ENCODE peak calls at places on chromosomes 3 and 15, in nine cellular contexts. V, M, P, D, H, Y, T, G and S are unnamed samples.

GRCh38 chr15:41801850-41802455 is 25.9 kb upstream of the JMJD7 start:
- DNase-seq in V (peak; percentile 50), G (no peak), P (no peak), M (no peak), H (no peak), D (no peak), T (no peak), Y (no peak), S (no peak)

GRCh38 chr3:13461169-13462124 is 18.7 kb upstream of the HDAC11 start:
- DNase-seq in P (peak; percentile 84), M (peak; percentile 82), G (peak; percentile 60), D (no peak), V (peak; percentile 27), T (no peak), Y (no peak), H (no peak), S (no peak)

GRCh38 chr3:178419078-178419477 is 117.2 kb upstream of the KCNMB2 start:
- DNase-seq in P (peak; percentile 27), H (no peak), Y (no peak), M (no peak), G (no peak), T (no peak), D (no peak), V (peak; percentile 41), S (no peak)

GRCh38 chr15:36888018-36888992 is 212.0 kb downstream of the MEIS2 start:
- DNase-seq in H (no peak), T (no peak), M (no peak), D (no peak), P (no peak), V (no peak), G (no peak), Y (no peak), S (no peak)

GRCh38 chr3:46667061-46667621 is 26.3 kb downstream of the ALS2CL start:
- DNase-seq in D (no peak), H (peak; percentile 57), T (no peak), G (no peak), P (no peak), M (no peak), Y (peak; percentile 42), V (no peak), S (peak; percentile 20)

GRCh38 chr3:128355549-128355930 is 111.2 kb downstream of the DNAJB8 start:
- DNase-seq in H (no peak), V (no peak), M (no peak), T (no peak), G (no peak), Y (no peak), P (no peak), D (no peak), S (no peak)

GRCh38 chr3:126658584-126658983 is 3.7 kb upstream of the TXNRD3 start:
- DNase-seq in H (peak; percentile 26), M (no peak), Y (no peak), V (no peak), T (no peak), P (no peak), G (no peak), D (no peak), S (no peak)

GRCh38 chr15:89358435-89358754 is 23.8 kb upstream of the POLG start:
- DNase-seq in M (no peak), H (no peak), T (no peak), V (no peak), Y (no peak), P (no peak), G (no peak), D (no peak), S (no peak)

GRCh38 chr3:108345492-108346205 is 49.3 kb downstream of the HHLA2 start:
- DNase-seq in H (no peak), M (no peak), D (no peak), V (no peak), T (no peak), P (no peak), G (peak; percentile 79), Y (no peak), S (no peak)

GRCh38 chr3:60755094-60755493 is 496.2 kb downstream of the FHIT start:
- DNase-seq in G (no peak), H (no peak), D (no peak), Y (no peak), M (peak; percentile 33), P (peak; percentile 8), T (no peak), V (no peak), S (no peak)

GRCh38 chr3:160458151-160458550 is 8.6 kb upstream of the TRIM59 start:
- DNase-seq in M (no peak), D (no peak), Y (no peak), V (no peak), T (no peak), P (no peak), G (no peak), H (no peak), S (no peak)

GRCh38 chr15:33292718-33293307 is 18.0 kb upstream of the RYR3 start:
- DNase-seq in M (peak; percentile 82), T (no peak), Y (no peak), G (no peak), V (peak; percentile 60), P (peak; percentile 74), H (peak; percentile 66), D (no peak), S (no peak)

GRCh38 chr3:138435840-138436239 is 1.4 kb downstream of the ESYT3 start:
- DNase-seq in V (no peak), M (no peak), D (no peak), Y (no peak), P (no peak), G (no peak), T (no peak), H (no peak), S (no peak)

GRCh38 chr3:138434875-138435772 is 708 bp downstream of the ESYT3 start:
- DNase-seq in P (peak; percentile 6), H (no peak), G (no peak), Y (no peak), D (no peak), M (no peak), V (no peak), T (no peak), S (no peak)

GRCh38 chr3:138432576-138433240 is 1.7 kb upstream of the ESYT3 start:
- DNase-seq in M (no peak), H (no peak), Y (no peak), T (no peak), P (no peak), G (no peak), D (no peak), V (no peak), S (no peak)

GRCh38 chr3:138433892-138434275 is 532 bp upstream of the ESYT3 start:
- DNase-seq in T (no peak), P (no peak), V (no peak), Y (no peak), H (no peak), G (no peak), M (no peak), D (no peak), S (no peak)

DNA sequence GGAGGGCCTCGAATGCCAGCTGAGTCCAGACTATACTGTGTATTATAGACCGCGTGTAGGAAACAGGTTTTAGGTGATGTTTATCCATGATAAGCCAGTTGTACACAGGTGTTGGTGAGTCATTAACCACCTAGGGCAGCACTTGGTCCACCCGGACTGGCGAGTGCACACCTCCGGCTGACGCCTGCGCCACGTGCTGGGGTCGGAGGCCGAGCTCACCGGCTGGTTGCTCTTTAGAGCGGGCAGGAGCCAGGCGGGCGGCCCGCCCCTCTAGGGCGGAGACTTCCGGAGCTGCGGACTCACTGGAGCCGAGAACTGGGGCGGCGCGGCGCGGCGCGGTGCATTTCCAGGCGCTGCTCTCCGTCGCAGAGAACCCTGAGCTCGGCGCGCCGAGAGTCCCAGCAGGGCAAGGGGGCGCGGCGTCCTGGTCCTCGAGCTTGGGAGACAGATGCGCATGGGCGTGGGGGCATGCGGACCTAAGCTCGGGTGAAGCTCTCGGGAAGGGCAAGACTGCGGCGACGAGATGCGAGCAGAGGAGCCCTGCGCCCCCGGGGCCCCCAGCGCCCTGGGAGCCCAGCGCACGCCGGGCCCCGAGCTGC is at the start of gene ESYT3:
- DNase-seq in M (peak; percentile 69), P (peak; percentile 58), V (peak; percentile 38), T (no peak), G (peak; percentile 24), H (peak; percentile 85), D (peak; percentile 73), Y (peak; percentile 62), S (peak; percentile 79)
- H3K4me3 ChIP-seq in M (peak within 1 kb of the TSS; percentile 50), P (peak within 1 kb of the TSS; percentile 56), V (peak within 1 kb of the TSS; percentile 34), T (peak within 1 kb of the TSS; percentile 48), G (peak within 1 kb of the TSS; percentile 33), H (peak within 1 kb of the TSS; percentile 68), D (peak within 1 kb of the TSS; percentile 60), Y (peak within 1 kb of the TSS; percentile 42), S (peak within 1 kb of the TSS; percentile 60)

DNA sequence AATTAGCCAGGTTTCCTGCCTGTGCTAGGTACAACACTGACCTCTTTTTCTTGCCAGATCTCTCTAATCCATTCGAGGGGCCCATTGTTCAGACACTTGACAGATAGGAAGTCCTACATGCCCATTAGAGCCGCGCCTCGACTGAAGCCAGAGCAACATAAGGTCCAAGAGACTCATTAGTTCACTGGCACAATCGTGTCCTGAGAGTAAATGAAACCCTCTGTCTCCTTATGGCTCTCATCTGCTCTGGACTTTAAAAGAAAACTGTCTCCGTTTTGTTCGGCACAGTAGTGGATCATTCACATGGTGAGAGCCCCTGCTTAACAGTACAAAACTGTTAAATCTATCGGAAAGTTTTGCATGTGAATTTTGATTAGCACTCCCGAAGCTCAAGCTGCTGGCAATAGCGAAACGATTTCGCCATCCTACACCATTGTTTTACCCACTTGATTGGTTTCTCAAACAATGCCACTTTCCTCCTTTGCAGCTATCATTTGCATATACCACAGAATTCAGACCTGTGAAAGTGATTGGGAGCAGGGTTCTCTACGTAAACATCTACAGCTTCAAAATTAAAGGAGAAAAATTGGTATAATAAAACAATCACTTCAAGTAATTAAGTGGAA is 19.0 kb upstream of the C15orf61 start:
- DNase-seq in T (no peak), D (no peak), H (no peak), V (no peak), Y (no peak), G (no peak), P (no peak), M (no peak), S (peak; percentile 64)
- H3K4me3 ChIP-seq in T (no peak overlapping the region), D (no peak overlapping the region), H (no peak overlapping the region), V (peak overlapping the region; percentile 2), Y (no peak overlapping the region), G (no peak overlapping the region), P (no peak overlapping the region), M (no peak overlapping the region), S (peak overlapping the region; percentile 24)

GRCh38 chr3:64344721-64345207 is 119.5 kb upstream of the PRICKLE2 start:
- DNase-seq in M (no peak), D (no peak), G (no peak), P (peak; percentile 39), T (no peak), V (peak; percentile 84), H (peak; percentile 84), Y (no peak), S (no peak)
- H3K4me3 ChIP-seq in M (no peak overlapping the region), D (no peak overlapping the region), G (no peak overlapping the region), P (no peak overlapping the region), T (no peak overlapping the region), V (no peak overlapping the region), H (peak overlapping the region; percentile 11), Y (no peak overlapping the region), S (no peak overlapping the region)

GRCh38 chr15:31078461-31078860 is 23.1 kb downstream of the TRPM1 start:
- DNase-seq in P (no peak), D (no peak), V (no peak), H (no peak), T (no peak), G (no peak), M (no peak), Y (no peak), S (no peak)
- H3K4me3 ChIP-seq in P (no peak overlapping the region), D (no peak overlapping the region), V (no peak overlapping the region), H (no peak overlapping the region), T (no peak overlapping the region), G (no peak overlapping the region), M (no peak overlapping the region), Y (no peak overlapping the region), S (no peak overlapping the region)